ENCODE peak calls at places on chromosomes 11 and 22, in eight cellular contexts. H is RWPE2, A is tibial nerve, X is AG04450, W is fibroblast of villous mesenchyme, Q is AG09309, M is heart right ventricle, K is left ventricle myocardium inferior. G is an unnamed sample.

GRCh38 chr22:17086301-17086700 is 1.5 kb downstream of the IL17RA start:
- DNase-seq in Q (no peak), M (no peak), H (no peak), W (no peak), X (no peak), K (no peak), A (no peak), G (no peak)

GRCh38 chr11:44371706-44372105 is 61.8 kb upstream of the ALX4 start:
- DNase-seq in X (no peak), M (no peak), W (no peak), A (no peak), H (no peak), Q (no peak), K (no peak), G (no peak)

GRCh38 chr11:84498016-84498415 is 1129.1 kb downstream of the DLG2 start:
- DNase-seq in W (no peak), X (no peak), Q (peak; percentile 81), M (peak; percentile 6), H (no peak), K (no peak), A (no peak), G (no peak)

GRCh38 chr22:45999379-45999971 is 22.5 kb upstream of the WNT7B start:
- DNase-seq in Q (no peak), M (no peak), A (no peak), X (no peak), H (peak; percentile 42), W (no peak), K (peak; percentile 11), G (no peak)

GRCh38 chr22:25081409-25081824 is 118.2 kb upstream of the CRYBB3 start:
- DNase-seq in A (peak; percentile 36), Q (no peak), M (no peak), K (no peak), H (no peak), X (no peak), W (peak; percentile 19), G (no peak)

GRCh38 chr11:81104051-81104450 is 1629.6 kb downstream of the FAM181B start:
- DNase-seq in A (no peak), H (no peak), Q (no peak), M (no peak), X (no peak), K (no peak), W (no peak), G (no peak)

GRCh38 chr22:31139866-31140716 is at the start of gene PLA2G3:
- DNase-seq in H (no peak), K (no peak), Q (no peak), M (no peak), W (peak; percentile 47), X (no peak), A (no peak), G (no peak)

GRCh38 chr22:28247667-28248363 is 328.8 kb upstream of the PITPNB start:
- DNase-seq in Q (no peak), X (no peak), A (no peak), M (no peak), W (no peak), H (no peak), K (no peak), G (no peak)

GRCh38 chr11:69598147-69598546 is 42.8 kb upstream of the CCND1 start:
- DNase-seq in Q (no peak), H (peak; percentile 46), X (no peak), A (no peak), M (peak; percentile 9), K (no peak), W (no peak), G (no peak)

GRCh38 chr11:108891909-108892511 is 227.1 kb downstream of the DDX10 start:
- DNase-seq in H (no peak), A (no peak), Q (no peak), W (no peak), X (no peak), K (no peak), M (no peak), G (no peak)

GRCh38 chr11:123474994-123475393 is 44.9 kb downstream of the GRAMD1B start:
- DNase-seq in H (no peak), X (no peak), M (no peak), A (no peak), W (peak; percentile 47), Q (peak; percentile 59), K (no peak), G (no peak)

GRCh38 chr22:38271101-38271500 is 1.7 kb downstream of the TMEM184B start:
- DNase-seq in A (no peak), Q (no peak), K (no peak), W (no peak), H (no peak), X (no peak), M (no peak), G (no peak)

GRCh38 chr11:112661571-112661970 is 299.6 kb upstream of the NCAM1 start:
- DNase-seq in M (no peak), W (no peak), K (no peak), A (no peak), H (no peak), Q (no peak), X (no peak), G (no peak)

GRCh38 chr11:17985517-17985916 is 27.3 kb downstream of the SERGEF start:
- DNase-seq in Q (no peak), A (no peak), K (no peak), M (peak; percentile 7), H (no peak), X (no peak), W (no peak), G (no peak)

GRCh38 chr11:17986007-17986710 is 26.7 kb downstream of the SERGEF start:
- DNase-seq in X (peak; percentile 63), K (peak; percentile 28), A (peak; percentile 12), M (no peak), H (no peak), Q (peak; percentile 44), W (peak; percentile 69), G (no peak)

GRCh38 chr11:17988465-17988864 is 24.4 kb downstream of the SERGEF start:
- DNase-seq in X (no peak), M (no peak), A (no peak), Q (no peak), W (no peak), K (no peak), H (no peak), G (no peak)

GRCh38 chr11:17987826-17988225 is 25.0 kb downstream of the SERGEF start:
- DNase-seq in M (no peak), A (no peak), Q (no peak), W (no peak), H (no peak), K (no peak), X (no peak), G (no peak)

GRCh38 chr11:17986711-17987220 is 26.1 kb downstream of the SERGEF start:
- DNase-seq in H (no peak), Q (no peak), X (no peak), K (no peak), M (no peak), W (no peak), A (no peak), G (no peak)
- TF ChIP-seq CTCF in H (no peak), Q (peak; percentile 22), X (peak; percentile 21), K (no peak), M (no peak), W (no peak), A (no peak), G (no peak)

GRCh38 chr11:105033781-105034180 is 1.2 kb downstream of the CASP1 start:
- DNase-seq in W (no peak), K (no peak), Q (no peak), A (no peak), H (no peak), M (no peak), X (no peak), G (no peak)

GRCh38 chr11:105040703-105041102 is 4.4 kb downstream of the CARD16 start:
- DNase-seq in W (no peak), M (no peak), X (no peak), H (no peak), K (no peak), A (no peak), Q (no peak), G (no peak)

GRCh38 chr11:105032495-105032894 is 2.4 kb downstream of the CASP1 start:
- DNase-seq in W (no peak), A (no peak), Q (no peak), X (no peak), K (no peak), M (no peak), H (no peak), G (no peak)

GRCh38 chr11:105033344-105033743 is 1.6 kb downstream of the CASP1 start:
- DNase-seq in Q (no peak), H (no peak), K (no peak), W (no peak), X (no peak), A (no peak), M (no peak), G (no peak)

DNA sequence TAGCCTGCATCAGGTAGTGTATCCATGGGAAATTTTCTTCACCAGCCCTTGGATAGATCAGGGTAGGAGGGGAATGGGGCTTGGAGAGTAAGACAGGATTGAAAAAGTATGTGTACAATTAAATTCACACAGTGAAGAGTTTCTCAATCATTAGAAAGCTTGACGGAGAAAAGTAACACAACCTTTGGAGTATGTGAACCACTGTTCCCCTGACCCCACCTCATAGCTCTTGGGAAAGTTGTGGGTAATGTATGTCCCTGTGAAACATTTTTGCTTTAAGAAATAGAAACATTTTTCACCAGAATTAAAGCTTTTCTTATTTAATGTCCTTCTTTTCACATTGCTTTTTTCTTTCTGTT is 297 bp upstream of the CASP1 start:
- DNase-seq in A (no peak), X (no peak), W (no peak), H (no peak), K (no peak), Q (no peak), M (no peak), G (no peak)
- H3K4me3 ChIP-seq in A (peak overlapping the region; percentile 48), X (peak overlapping the region; percentile 61), W (peak overlapping the region; percentile 60), H (peak overlapping the region; percentile 34), K (peak overlapping the region; percentile 64), Q (no peak overlapping the region), M (no peak overlapping the region), G (peak overlapping the region; percentile 29)

GRCh38 chr22:42296381-42296853 is 26.0 kb upstream of the TCF20 start:
- DNase-seq in X (no peak), Q (no peak), W (no peak), A (no peak), H (no peak), K (peak; percentile 51), M (peak; percentile 38), G (no peak)
- TF ChIP-seq CTCF in X (peak; percentile 13), Q (no peak), W (no peak), A (no peak), H (no peak), K (no peak), M (no peak), G (no peak)

GRCh38 chr22:29801153-29801552 is 34.0 kb downstream of the UQCR10 start:
- DNase-seq in W (no peak), A (no peak), Q (no peak), M (no peak), K (no peak), X (no peak), H (no peak), G (no peak)

GRCh38 chr22:29798801-29799200 is 31.6 kb downstream of the UQCR10 start:
- DNase-seq in K (peak; percentile 31), H (no peak), M (no peak), X (no peak), W (no peak), Q (no peak), A (no peak), G (no peak)

GRCh38 chr22:29797351-29797750 is 30.2 kb downstream of the UQCR10 start:
- DNase-seq in A (no peak), W (no peak), M (no peak), Q (no peak), H (no peak), X (no peak), K (no peak), G (peak; percentile 65)

GRCh38 chr22:29798318-29798717 is 31.1 kb downstream of the UQCR10 start:
- DNase-seq in X (no peak), H (no peak), Q (no peak), M (no peak), W (peak; percentile 69), K (no peak), A (no peak), G (peak; percentile 25)

GRCh38 chr22:29799217-29799680 is 32.1 kb downstream of the UQCR10 start:
- DNase-seq in A (peak; percentile 79), H (peak; percentile 90), Q (peak; percentile 94), K (peak; percentile 88), M (peak; percentile 90), X (peak; percentile 86), W (peak; percentile 99), G (no peak)
- H3K4me3 ChIP-seq in A (no peak overlapping the region), H (no peak overlapping the region), Q (no peak overlapping the region), K (peak overlapping the region; percentile 40), M (no peak overlapping the region), X (no peak overlapping the region), W (peak overlapping the region; percentile 14), G (no peak overlapping the region)